ENCODE peak calls at places on chromosomes 1 and 21, in nine cellular contexts. Q, U, R, J, Z, F, S, I and D are unnamed samples.

GRCh38 chr1:171984850-171985485 is 143.7 kb downstream of the DNM3 start:
- DNase-seq in I (peak), F (no peak), J (no peak), U (no peak), R (peak), S (peak), Q (no peak), Z (peak), D (peak)

GRCh38 chr21:44440241-44441040 is 14.9 kb upstream of the LRRC3 start:
- DNase-seq in R (no peak), S (no peak), J (no peak), U (no peak), I (no peak), Z (no peak), F (no peak), Q (no peak), D (no peak)

GRCh38 chr1:203628185-203628996 is 1.8 kb downstream of the ATP2B4 start:
- DNase-seq in I (peak), S (no peak), Z (no peak), Q (no peak), R (peak), U (no peak), J (no peak), F (peak), D (no peak)

GRCh38 chr1:213905315-213905714 is 82.5 kb upstream of the PROX1 start:
- DNase-seq in U (no peak), S (no peak), J (no peak), Q (no peak), Z (no peak), R (no peak), F (no peak), I (no peak), D (no peak)

GRCh38 chr1:21893046-21893805 is 43.9 kb downstream of the HSPG2 start:
- DNase-seq in J (no peak), I (no peak), Z (no peak), F (no peak), S (no peak), R (no peak), U (no peak), Q (no peak), D (no peak)

GRCh38 chr1:84415386-84415785 is 17.1 kb downstream of the DNASE2B start:
- DNase-seq in Z (no peak), J (no peak), R (peak), I (no peak), U (no peak), Q (no peak), S (no peak), F (no peak), D (no peak)

GRCh38 chr1:89708727-89709375 is 75.9 kb downstream of the LRRC8C start:
- DNase-seq in Z (no peak), J (no peak), F (no peak), R (no peak), S (no peak), U (no peak), Q (no peak), I (no peak), D (no peak)

GRCh38 chr1:53919675-53920066 is 25.7 kb downstream of the DIO1 start:
- DNase-seq in U (no peak), J (no peak), Q (no peak), F (no peak), R (peak), Z (no peak), I (no peak), S (no peak), D (no peak)

GRCh38 chr1:26350701-26351590 is 3.0 kb downstream of the CRYBG2 start:
- DNase-seq in R (peak), U (no peak), S (no peak), Q (no peak), F (no peak), J (no peak), I (peak), Z (no peak), D (no peak)

GRCh38 chr21:44530221-44530902 is 9.6 kb downstream of the KRTAP10-1 start:
- DNase-seq in Z (no peak), R (no peak), J (no peak), S (no peak), U (no peak), F (no peak), I (no peak), Q (no peak), D (no peak)

GRCh38 chr1:171119648-171120047 is 28.9 kb downstream of the FMO3 start:
- DNase-seq in Q (no peak), F (no peak), U (no peak), Z (no peak), I (no peak), R (no peak), S (no peak), J (no peak), D (no peak)

GRCh38 chr1:227753999-227754764 is 18.9 kb downstream of the SNAP47 start:
- DNase-seq in I (no peak), U (no peak), F (no peak), Z (no peak), J (no peak), Q (no peak), R (no peak), S (no peak), D (no peak)

GRCh38 chr21:28639742-28640141 is 352.9 kb downstream of the LTN1 start:
- DNase-seq in U (no peak), F (no peak), I (peak), S (no peak), Q (no peak), Z (no peak), R (no peak), J (peak), D (no peak)

GRCh38 chr1:68111804-68112436 is 61.5 kb upstream of the DIRAS3 start:
- DNase-seq in Q (no peak), J (peak), F (no peak), S (no peak), Z (no peak), I (peak), U (no peak), R (peak), D (peak)

GRCh38 chr1:77100870-77101269 is 118.4 kb downstream of the PIGK start:
- DNase-seq in Z (no peak), F (no peak), J (no peak), U (no peak), S (no peak), Q (no peak), R (no peak), I (no peak), D (no peak)

GRCh38 chr1:2988256-2988655 is 33.0 kb upstream of the ACTRT2 start:
- DNase-seq in Z (no peak), J (no peak), U (peak), F (no peak), Q (no peak), S (no peak), I (no peak), R (no peak), D (no peak)

GRCh38 chr1:114610546-114611245 is 29.3 kb upstream of the BCAS2 start:
- DNase-seq in Z (no peak), Q (no peak), U (no peak), S (no peak), F (no peak), J (peak), I (peak), R (peak), D (no peak)

GRCh38 chr1:205667909-205668643 is 12.2 kb downstream of the SLC45A3 start:
- DNase-seq in Q (no peak), U (no peak), I (no peak), Z (no peak), J (no peak), R (no peak), F (no peak), S (no peak), D (no peak)

GRCh38 chr21:43812139-43812821 is 22.9 kb downstream of the RRP1 start:
- DNase-seq in S (no peak), Q (no peak), F (no peak), Z (no peak), U (no peak), I (no peak), R (no peak), J (no peak), D (peak)

GRCh38 chr1:10299174-10299573 is 88.8 kb downstream of the KIF1B start:
- DNase-seq in U (no peak), F (no peak), R (no peak), S (no peak), Q (no peak), J (no peak), I (peak), Z (no peak), D (no peak)

GRCh38 chr1:88646852-88647645 is 37.0 kb upstream of the PKN2 start:
- DNase-seq in S (no peak), I (no peak), U (no peak), Z (no peak), F (no peak), R (no peak), J (no peak), Q (no peak), D (no peak)

GRCh38 chr1:113891631-113892220 is 4.3 kb upstream of the BCL2L15 start:
- DNase-seq in R (no peak), Q (no peak), I (no peak), U (no peak), Z (no peak), J (no peak), F (no peak), S (no peak), D (no peak)

GRCh38 chr1:16326833-16327404 is 25.4 kb downstream of the FBXO42 start:
- DNase-seq in Z (no peak), U (no peak), I (no peak), J (no peak), Q (no peak), S (no peak), F (no peak), R (no peak), D (no peak)